ENCODE peak calls at places on chromosomes 11 and 22, in nine cellular contexts. M is neuronal stem cell, O is mesenchymal stem cell, U is fibroblast of lung, D is endothelial cell of umbilical vein, P is keratinocyte, W is PC-3, E is GM23248, F is DND-41. G is an unnamed sample. For H3K36me3, the result is how much of the 10 kb centered on the place peaks cover.

GRCh38 chr11:35978891-35979290 is 35.0 kb downstream of the LDLRAD3 start:
- DNase-seq in F (no peak), U (no peak), P (no peak), D (peak), M (no peak), E (no peak), O (no peak), W (no peak), G (no peak)

GRCh38 chr22:30240541-30241417 is 5.8 kb downstream of the LIF start:
- DNase-seq in D (no peak), E (no peak), M (no peak), U (no peak), P (no peak), W (no peak), F (no peak), O (no peak), G (no peak)

GRCh38 chr11:125454047-125454446 is 42.0 kb downstream of the FEZ1 start:
- DNase-seq in U (no peak), E (no peak), W (no peak), O (no peak), D (no peak), F (no peak), P (no peak), M (no peak), G (no peak)

GRCh38 chr11:100942016-100942415 is 187.6 kb downstream of the PGR start:
- DNase-seq in U (peak), P (no peak), F (no peak), E (peak), D (no peak), O (peak), M (no peak), W (peak), G (no peak)

GRCh38 chr22:35601743-35602633 is 15.1 kb downstream of the MB start:
- DNase-seq in U (peak), O (peak), F (no peak), W (peak), D (no peak), E (peak), P (peak), M (no peak), G (peak)

GRCh38 chr11:99199336-99199735 is 178.6 kb downstream of the CNTN5 start:
- DNase-seq in M (no peak), E (no peak), O (no peak), P (no peak), F (no peak), W (no peak), U (peak), D (no peak), G (peak)

GRCh38 chr11:35041070-35041554 is 97.9 kb upstream of the CD44 start:
- DNase-seq in U (no peak), O (no peak), F (no peak), D (no peak), P (no peak), M (no peak), W (no peak), E (no peak), G (no peak)

GRCh38 chr22:22912722-22913253 is 25.2 kb downstream of the IGLL5 start:
- DNase-seq in D (no peak), O (no peak), U (no peak), E (no peak), F (no peak), W (no peak), M (no peak), P (no peak), G (no peak)

GRCh38 chr11:12441081-12441801 is 63.9 kb downstream of the PARVA start:
- DNase-seq in P (no peak), M (no peak), E (peak), U (peak), F (no peak), O (peak), D (peak), W (peak), G (peak)

GRCh38 chr22:46046299-46046685 is 69.3 kb upstream of the WNT7B start:
- DNase-seq in D (no peak), W (no peak), O (no peak), E (no peak), P (no peak), M (no peak), U (no peak), F (no peak), G (no peak)

GRCh38 chr11:70496591-70497535 is 98.5 kb downstream of the CTTN start:
- DNase-seq in W (no peak), E (no peak), O (no peak), P (no peak), F (no peak), D (no peak), U (no peak), M (no peak), G (no peak)

GRCh38 chr22:31719850-31720471 is 30.0 kb downstream of the PRR14L start:
- DNase-seq in F (no peak), E (no peak), O (no peak), P (no peak), W (no peak), U (no peak), D (no peak), M (no peak), G (no peak)
- H3K36me3 ChIP-seq in F (half or more), E (half or more), O (under half), P (under half), W (under half), U (under half), D (under half), M (half or more), G (under half)

GRCh38 chr22:38871360-38872171 is 450 bp downstream of the CBX6 start:
- DNase-seq in P (no peak), F (peak), E (peak), D (no peak), U (no peak), O (peak), M (no peak), W (no peak), G (no peak)
- H3K9ac ChIP-seq in P (peak), F (peak), E (peak), D (peak), U (peak), O (peak), M (peak), W (peak), G (peak)

DNA sequence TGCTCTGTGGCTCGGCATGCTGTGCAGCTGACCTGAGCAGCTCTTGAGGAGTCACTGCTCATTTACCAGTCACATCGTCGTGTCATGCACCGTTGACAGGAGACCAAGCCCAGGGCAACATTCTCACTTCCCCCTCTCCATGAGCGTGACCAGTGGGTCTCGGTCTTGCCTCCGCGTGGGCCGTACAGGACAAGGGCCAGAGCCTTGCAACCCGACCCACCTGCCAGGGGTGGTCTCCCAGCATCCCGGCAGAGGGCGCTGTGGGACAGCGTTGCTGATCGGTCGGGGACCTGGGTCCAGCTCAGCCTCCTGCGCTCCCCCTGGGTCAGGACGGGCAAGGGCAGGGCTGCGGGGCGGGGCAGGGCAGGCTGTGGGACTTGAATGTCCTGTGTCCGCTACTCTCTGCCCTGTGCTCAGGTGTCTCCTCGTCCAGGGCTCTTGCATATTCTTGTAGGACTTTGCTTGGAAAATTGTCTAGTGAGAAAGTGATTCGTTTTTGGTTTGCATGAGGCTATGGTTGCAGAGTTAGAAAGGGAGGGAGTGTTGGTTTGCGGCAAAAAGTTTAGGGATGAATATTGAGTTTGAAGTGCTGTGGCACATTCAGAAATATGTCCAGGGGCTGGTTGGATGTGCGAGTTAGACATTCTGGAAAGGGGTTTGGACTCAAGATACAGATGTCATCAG is 16.2 kb downstream of the EIF4G2 start:
- DNase-seq in D (peak), E (peak), F (peak), O (peak), P (no peak), U (peak), W (peak), M (peak), G (peak)
- H2AFZ ChIP-seq in D (no peak), E (peak), F (no peak), O (no peak), P (no peak), U (no peak), W (peak), M (peak), G (no peak)

GRCh38 chr11:119116235-119116594 is 5.2 kb upstream of the HINFP start:
- DNase-seq in F (no peak), M (no peak), W (no peak), O (no peak), U (no peak), E (no peak), D (no peak), P (no peak), G (no peak)
- H3K36me3 ChIP-seq in F (half or more), M (under half), W (under half), O (under half), U (under half), E (under half), D (under half), P (under half), G (under half)

GRCh38 chr11:697811-698311 is 2.2 kb downstream of the TMEM80 start:
- DNase-seq in O (peak), U (peak), E (peak), M (no peak), P (no peak), D (no peak), F (no peak), W (peak), G (peak)

GRCh38 chr11:698493-699115 is 3.0 kb downstream of the TMEM80 start:
- DNase-seq in O (peak), E (no peak), U (no peak), F (no peak), D (no peak), P (no peak), W (no peak), M (no peak), G (no peak)

GRCh38 chr11:697028-697491 is 1.4 kb downstream of the TMEM80 start:
- DNase-seq in P (no peak), F (no peak), M (no peak), U (peak), D (no peak), E (peak), W (peak), O (peak), G (peak)

GRCh38 chr11:699753-700152 is 4.1 kb downstream of the TMEM80 start:
- DNase-seq in W (no peak), F (no peak), D (no peak), E (no peak), O (peak), U (no peak), M (no peak), P (no peak), G (no peak)

DNA sequence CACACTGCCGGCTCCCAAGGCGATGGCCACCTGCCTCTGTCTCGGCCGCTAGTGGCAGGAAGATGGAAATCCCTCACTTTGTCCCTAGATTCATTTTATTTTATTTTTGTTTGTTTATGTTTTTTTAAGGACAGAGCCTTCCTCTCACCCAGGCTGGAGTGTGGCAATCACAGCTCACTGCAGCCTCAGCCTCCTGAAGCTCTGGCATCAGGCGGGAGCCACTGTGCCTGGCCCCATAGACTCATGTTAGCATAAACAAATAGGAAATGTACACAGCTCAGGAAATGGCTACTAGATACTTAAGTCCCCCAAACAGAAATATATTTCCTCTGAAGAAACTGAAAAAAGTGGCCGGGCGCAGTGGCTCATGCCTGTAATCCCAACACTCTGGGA is 3.5 kb downstream of the TMEM80 start:
- DNase-seq in O (peak), D (no peak), M (no peak), W (no peak), U (no peak), E (no peak), P (no peak), F (no peak), G (no peak)
- H3K9ac ChIP-seq in O (peak), D (no peak), M (no peak), W (no peak), U (no peak), E (no peak), P (no peak), F (no peak), G (no peak)

DNA sequence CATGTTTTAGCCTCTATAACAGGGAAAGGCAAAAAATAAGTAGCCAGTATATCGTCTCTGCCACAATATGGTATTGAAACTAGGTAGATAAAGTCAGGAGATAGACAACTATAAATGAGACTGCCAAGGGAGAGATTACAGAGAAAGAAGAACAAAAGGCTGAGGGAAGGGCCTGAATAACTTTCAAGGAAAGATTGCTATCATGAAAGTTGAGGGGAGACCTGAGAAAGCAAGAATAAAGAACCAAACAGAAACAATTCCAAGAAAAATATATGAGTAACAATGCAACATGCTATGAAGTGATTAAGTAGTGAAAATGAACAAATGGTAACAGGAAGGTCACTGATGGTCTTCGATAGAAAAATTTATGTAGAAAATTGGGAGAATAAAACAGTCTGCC is 690.1 kb downstream of the METTL15 start:
- DNase-seq in F (no peak), P (no peak), E (no peak), M (no peak), D (peak), O (no peak), W (no peak), U (peak), G (peak)
- H2AFZ ChIP-seq in F (no peak), P (no peak), E (peak), M (no peak), D (peak), O (no peak), W (no peak), U (no peak), G (no peak)

GRCh38 chr11:66523611-66524010 is 13.2 kb downstream of the BBS1 start:
- DNase-seq in F (no peak), E (no peak), U (no peak), P (no peak), D (no peak), M (no peak), W (no peak), O (no peak), G (no peak)
- H3K36me3 ChIP-seq in F (under half), E (under half), U (under half), P (under half), D (under half), M (half or more), W (under half), O (under half), G (under half)

GRCh38 chr11:45147871-45148270 is 1.4 kb downstream of the PRDM11 start:
- DNase-seq in E (peak), D (no peak), M (no peak), O (no peak), W (no peak), U (no peak), F (no peak), P (no peak), G (no peak)
- H3K9ac ChIP-seq in E (peak), D (peak), M (no peak), O (peak), W (peak), U (no peak), F (peak), P (peak), G (peak)

GRCh38 chr22:20203142-20204099 is 52.6 kb upstream of the CCDC188 start:
- DNase-seq in E (peak), D (peak), P (no peak), F (no peak), M (peak), W (peak), U (peak), O (peak), G (peak)

GRCh38 chr22:20204821-20205220 is 54.0 kb upstream of the CCDC188 start:
- DNase-seq in M (no peak), D (no peak), O (no peak), E (peak), P (no peak), W (no peak), U (no peak), F (no peak), G (no peak)

GRCh38 chr22:20205464-20205963 is 54.7 kb upstream of the CCDC188 start:
- DNase-seq in O (no peak), E (no peak), P (no peak), W (no peak), D (no peak), U (no peak), F (no peak), M (no peak), G (no peak)

GRCh38 chr22:20205964-20206708 is 55.3 kb upstream of the CCDC188 start:
- DNase-seq in O (peak), P (peak), M (no peak), E (peak), W (peak), U (peak), F (peak), D (peak), G (peak)

DNA sequence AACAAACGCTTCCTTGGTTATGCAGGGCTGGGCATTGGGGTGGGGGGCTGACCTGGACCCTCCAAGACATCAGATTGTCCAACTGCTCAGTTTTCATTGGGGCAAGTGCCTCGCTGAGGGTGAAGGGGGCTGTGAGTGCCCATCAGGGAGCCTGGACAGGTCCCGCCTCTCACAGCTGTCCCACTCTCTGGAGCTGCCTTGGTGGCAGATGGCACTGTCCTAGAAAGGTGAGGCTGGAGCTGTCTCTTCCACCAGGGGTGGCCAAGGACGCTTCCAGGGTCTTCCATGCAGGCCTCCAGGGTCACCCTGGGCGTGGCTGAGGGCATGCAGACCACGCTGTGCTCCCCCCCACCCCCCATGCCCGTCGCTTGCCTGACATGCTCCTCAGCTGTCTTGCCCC is 53.4 kb upstream of the CCDC188 start:
- DNase-seq in W (no peak), E (no peak), U (no peak), O (no peak), D (no peak), F (no peak), M (no peak), P (no peak), G (no peak)
- H2AFZ ChIP-seq in W (no peak), E (peak), U (no peak), O (no peak), D (peak), F (no peak), M (peak), P (peak), G (no peak)

DNA sequence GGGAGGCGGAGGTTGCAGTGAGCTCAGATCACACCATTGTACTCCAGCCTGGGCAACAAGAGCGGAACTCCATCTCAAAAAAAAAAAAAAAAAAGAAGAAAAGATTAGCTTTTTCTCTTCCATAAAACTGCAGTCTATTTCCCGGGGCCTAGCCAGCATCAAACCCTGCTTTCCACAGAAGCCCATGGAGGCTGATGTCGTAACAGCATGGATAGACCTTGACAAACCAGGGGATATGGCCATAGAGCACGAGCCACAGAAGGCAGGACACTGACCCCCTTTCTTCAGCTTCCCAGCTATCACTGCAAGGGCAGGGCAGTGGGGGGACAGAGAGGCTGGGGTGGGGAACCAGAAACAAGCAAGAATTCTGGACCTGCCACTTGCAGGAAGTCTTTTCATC is 21.5 kb downstream of the HPS4 start:
- DNase-seq in O (no peak), W (no peak), F (no peak), M (no peak), P (no peak), U (no peak), D (no peak), E (no peak), G (no peak)
- H3K36me3 ChIP-seq in O (half or more), W (under half), F (half or more), M (half or more), P (half or more), U (under half), D (under half), E (under half), G (under half)